ENCODE peak calls at places on chromosomes 13 and 19, in six cellular contexts. One of them, this sample, is unnamed.

GRCh38 chr13:25686831-25687495 is 315.2 kb downstream of the ATP8A2 start:
- DNase-seq in KBM-7: no peak
- DNase-seq in left kidney: peak; percentile 45
- DNase-seq in cerebellar cortex: no peak
- DNase-seq in DMS153: peak; percentile 99
- DNase-seq in stimulated activated CD4-positive, alpha-beta T cell treated with anti-CD3 and anti-CD28 coated beads, Interleukin-2, amount 100 ng/mL, for 48 hours: no peak
- DNase-seq in this sample: peak; percentile 80

GRCh38 chr19:47253467-47253881 is 2.9 kb upstream of the CCDC9 start:
- DNase-seq in KBM-7: no peak
- DNase-seq in left kidney: no peak
- DNase-seq in cerebellar cortex: peak; percentile 51
- DNase-seq in DMS153: no peak
- DNase-seq in stimulated activated CD4-positive, alpha-beta T cell treated with anti-CD3 and anti-CD28 coated beads, Interleukin-2, amount 100 ng/mL, for 48 hours: no peak
- DNase-seq in this sample: no peak

GRCh38 chr19:40416918-40417713 is 3.9 kb upstream of the PRX start:
- DNase-seq in KBM-7: peak; percentile 70
- DNase-seq in left kidney: peak; percentile 72
- DNase-seq in cerebellar cortex: peak; percentile 70
- DNase-seq in DMS153: no peak
- DNase-seq in stimulated activated CD4-positive, alpha-beta T cell treated with anti-CD3 and anti-CD28 coated beads, Interleukin-2, amount 100 ng/mL, for 48 hours: no peak
- DNase-seq in this sample: no peak

GRCh38 chr19:47247308-47247990 is 8.9 kb upstream of the CCDC9 start:
- DNase-seq in KBM-7: peak; percentile 89
- DNase-seq in left kidney: peak; percentile 90
- DNase-seq in cerebellar cortex: peak; percentile 71
- DNase-seq in DMS153: no peak
- DNase-seq in stimulated activated CD4-positive, alpha-beta T cell treated with anti-CD3 and anti-CD28 coated beads, Interleukin-2, amount 100 ng/mL, for 48 hours: peak; percentile 84
- DNase-seq in this sample: peak; percentile 42

GRCh38 chr19:31505596-31505910 is 156.3 kb upstream of the TSHZ3 start:
- DNase-seq in KBM-7: no peak
- DNase-seq in left kidney: no peak
- DNase-seq in cerebellar cortex: no peak
- DNase-seq in DMS153: no peak
- DNase-seq in stimulated activated CD4-positive, alpha-beta T cell treated with anti-CD3 and anti-CD28 coated beads, Interleukin-2, amount 100 ng/mL, for 48 hours: no peak
- DNase-seq in this sample: no peak

GRCh38 chr13:44050450-44051063 is 170.9 kb downstream of the LACC1 start:
- DNase-seq in KBM-7: peak; percentile 24
- DNase-seq in left kidney: peak; percentile 48
- DNase-seq in cerebellar cortex: peak; percentile 73
- DNase-seq in DMS153: no peak
- DNase-seq in stimulated activated CD4-positive, alpha-beta T cell treated with anti-CD3 and anti-CD28 coated beads, Interleukin-2, amount 100 ng/mL, for 48 hours: no peak
- DNase-seq in this sample: peak; percentile 5

GRCh38 chr13:113045214-113046007 is 60.2 kb upstream of the F7 start:
- DNase-seq in KBM-7: no peak
- DNase-seq in left kidney: no peak
- DNase-seq in cerebellar cortex: peak; percentile 60
- DNase-seq in DMS153: no peak
- DNase-seq in stimulated activated CD4-positive, alpha-beta T cell treated with anti-CD3 and anti-CD28 coated beads, Interleukin-2, amount 100 ng/mL, for 48 hours: no peak
- DNase-seq in this sample: no peak

GRCh38 chr13:40438999-40439797 is 227.2 kb downstream of the FOXO1 start:
- DNase-seq in KBM-7: no peak
- DNase-seq in left kidney: no peak
- DNase-seq in cerebellar cortex: no peak
- DNase-seq in DMS153: no peak
- DNase-seq in stimulated activated CD4-positive, alpha-beta T cell treated with anti-CD3 and anti-CD28 coated beads, Interleukin-2, amount 100 ng/mL, for 48 hours: no peak
- DNase-seq in this sample: no peak

GRCh38 chr19:57888494-57889231 is at the start of gene ZNF814:
- DNase-seq in KBM-7: no peak
- DNase-seq in left kidney: peak; percentile 97
- DNase-seq in cerebellar cortex: peak; percentile 95
- DNase-seq in DMS153: no peak
- DNase-seq in stimulated activated CD4-positive, alpha-beta T cell treated with anti-CD3 and anti-CD28 coated beads, Interleukin-2, amount 100 ng/mL, for 48 hours: peak; percentile 77
- DNase-seq in this sample: peak; percentile 0

GRCh38 chr13:46521486-46521885 is 31.5 kb upstream of the LRCH1 start:
- DNase-seq in KBM-7: no peak
- DNase-seq in left kidney: no peak
- DNase-seq in cerebellar cortex: no peak
- DNase-seq in DMS153: no peak
- DNase-seq in stimulated activated CD4-positive, alpha-beta T cell treated with anti-CD3 and anti-CD28 coated beads, Interleukin-2, amount 100 ng/mL, for 48 hours: no peak
- DNase-seq in this sample: no peak

GRCh38 chr19:33052352-33052972 is 12.2 kb downstream of the RHPN2 start:
- DNase-seq in KBM-7: peak; percentile 30
- DNase-seq in left kidney: no peak
- DNase-seq in cerebellar cortex: no peak
- DNase-seq in DMS153: peak; percentile 64
- DNase-seq in stimulated activated CD4-positive, alpha-beta T cell treated with anti-CD3 and anti-CD28 coated beads, Interleukin-2, amount 100 ng/mL, for 48 hours: no peak
- DNase-seq in this sample: peak; percentile 57

GRCh38 chr19:35830986-35831385 is 18.3 kb upstream of the PRODH2 start:
- DNase-seq in KBM-7: no peak
- DNase-seq in left kidney: no peak
- DNase-seq in cerebellar cortex: no peak
- DNase-seq in DMS153: no peak
- DNase-seq in stimulated activated CD4-positive, alpha-beta T cell treated with anti-CD3 and anti-CD28 coated beads, Interleukin-2, amount 100 ng/mL, for 48 hours: no peak
- DNase-seq in this sample: no peak

GRCh38 chr13:21435710-21436151 is 23.4 kb downstream of the ZDHHC20 start:
- DNase-seq in KBM-7: peak; percentile 46
- DNase-seq in left kidney: no peak
- DNase-seq in cerebellar cortex: no peak
- DNase-seq in DMS153: no peak
- DNase-seq in stimulated activated CD4-positive, alpha-beta T cell treated with anti-CD3 and anti-CD28 coated beads, Interleukin-2, amount 100 ng/mL, for 48 hours: peak; percentile 10
- DNase-seq in this sample: no peak

GRCh38 chr19:4035582-4035981 is 28.0 kb downstream of the PIAS4 start:
- DNase-seq in KBM-7: no peak
- DNase-seq in left kidney: no peak
- DNase-seq in cerebellar cortex: no peak
- DNase-seq in DMS153: no peak
- DNase-seq in stimulated activated CD4-positive, alpha-beta T cell treated with anti-CD3 and anti-CD28 coated beads, Interleukin-2, amount 100 ng/mL, for 48 hours: no peak
- DNase-seq in this sample: no peak

GRCh38 chr19:29630661-29631060 is 24.6 kb downstream of the POP4 start:
- DNase-seq in KBM-7: no peak
- DNase-seq in left kidney: peak; percentile 54
- DNase-seq in cerebellar cortex: no peak
- DNase-seq in DMS153: no peak
- DNase-seq in stimulated activated CD4-positive, alpha-beta T cell treated with anti-CD3 and anti-CD28 coated beads, Interleukin-2, amount 100 ng/mL, for 48 hours: no peak
- DNase-seq in this sample: no peak

GRCh38 chr19:51016798-51017683 is 2.5 kb downstream of the KLK10 start:
- DNase-seq in KBM-7: peak; percentile 70
- DNase-seq in left kidney: peak; percentile 89
- DNase-seq in cerebellar cortex: peak; percentile 70
- DNase-seq in DMS153: peak; percentile 54
- DNase-seq in stimulated activated CD4-positive, alpha-beta T cell treated with anti-CD3 and anti-CD28 coated beads, Interleukin-2, amount 100 ng/mL, for 48 hours: peak; percentile 48
- DNase-seq in this sample: no peak

GRCh38 chr13:107450931-107451330 is 764.4 kb downstream of the LIG4 start:
- DNase-seq in KBM-7: peak; percentile 72
- DNase-seq in left kidney: peak; percentile 27
- DNase-seq in cerebellar cortex: no peak
- DNase-seq in DMS153: no peak
- DNase-seq in stimulated activated CD4-positive, alpha-beta T cell treated with anti-CD3 and anti-CD28 coated beads, Interleukin-2, amount 100 ng/mL, for 48 hours: no peak
- DNase-seq in this sample: no peak

GRCh38 chr19:10760268-10760944 is 42.5 kb downstream of the DNM2 start:
- DNase-seq in KBM-7: peak; percentile 58
- DNase-seq in left kidney: peak; percentile 62
- DNase-seq in cerebellar cortex: peak; percentile 79
- DNase-seq in DMS153: no peak
- DNase-seq in stimulated activated CD4-positive, alpha-beta T cell treated with anti-CD3 and anti-CD28 coated beads, Interleukin-2, amount 100 ng/mL, for 48 hours: peak; percentile 15
- DNase-seq in this sample: peak; percentile 28

GRCh38 chr19:16234552-16235445 is 37.1 kb downstream of the AP1M1 start:
- DNase-seq in KBM-7: no peak
- DNase-seq in left kidney: no peak
- DNase-seq in cerebellar cortex: no peak
- DNase-seq in DMS153: no peak
- DNase-seq in stimulated activated CD4-positive, alpha-beta T cell treated with anti-CD3 and anti-CD28 coated beads, Interleukin-2, amount 100 ng/mL, for 48 hours: no peak
- DNase-seq in this sample: no peak

GRCh38 chr13:42548731-42549554 is 25.0 kb upstream of the TNFSF11 start:
- DNase-seq in KBM-7: peak; percentile 57
- DNase-seq in left kidney: peak; percentile 83
- DNase-seq in cerebellar cortex: no peak
- DNase-seq in DMS153: no peak
- DNase-seq in stimulated activated CD4-positive, alpha-beta T cell treated with anti-CD3 and anti-CD28 coated beads, Interleukin-2, amount 100 ng/mL, for 48 hours: no peak
- DNase-seq in this sample: no peak

GRCh38 chr13:79282976-79283375 is 123.1 kb downstream of the RBM26 start:
- DNase-seq in KBM-7: peak; percentile 31
- DNase-seq in left kidney: no peak
- DNase-seq in cerebellar cortex: no peak
- DNase-seq in DMS153: no peak
- DNase-seq in stimulated activated CD4-positive, alpha-beta T cell treated with anti-CD3 and anti-CD28 coated beads, Interleukin-2, amount 100 ng/mL, for 48 hours: no peak
- DNase-seq in this sample: no peak

GRCh38 chr19:1839658-1840540 is 8.4 kb downstream of the REXO1 start:
- DNase-seq in KBM-7: peak; percentile 45
- DNase-seq in left kidney: no peak
- DNase-seq in cerebellar cortex: no peak
- DNase-seq in DMS153: no peak
- DNase-seq in stimulated activated CD4-positive, alpha-beta T cell treated with anti-CD3 and anti-CD28 coated beads, Interleukin-2, amount 100 ng/mL, for 48 hours: no peak
- DNase-seq in this sample: no peak

GRCh38 chr13:36965767-36966166 is 33.4 kb downstream of the ALG5 start:
- DNase-seq in KBM-7: no peak
- DNase-seq in left kidney: no peak
- DNase-seq in cerebellar cortex: no peak
- DNase-seq in DMS153: no peak
- DNase-seq in stimulated activated CD4-positive, alpha-beta T cell treated with anti-CD3 and anti-CD28 coated beads, Interleukin-2, amount 100 ng/mL, for 48 hours: no peak
- DNase-seq in this sample: no peak

GRCh38 chr13:34349091-34349722 is 531.3 kb downstream of the RFC3 start:
- DNase-seq in KBM-7: no peak
- DNase-seq in left kidney: no peak
- DNase-seq in cerebellar cortex: no peak
- DNase-seq in DMS153: no peak
- DNase-seq in stimulated activated CD4-positive, alpha-beta T cell treated with anti-CD3 and anti-CD28 coated beads, Interleukin-2, amount 100 ng/mL, for 48 hours: no peak
- DNase-seq in this sample: no peak

GRCh38 chr19:6271721-6272410 is 7.9 kb downstream of the MLLT1 start:
- DNase-seq in KBM-7: no peak
- DNase-seq in left kidney: peak; percentile 84
- DNase-seq in cerebellar cortex: peak; percentile 85
- DNase-seq in DMS153: no peak
- DNase-seq in stimulated activated CD4-positive, alpha-beta T cell treated with anti-CD3 and anti-CD28 coated beads, Interleukin-2, amount 100 ng/mL, for 48 hours: no peak
- DNase-seq in this sample: no peak

GRCh38 chr19:28242317-28242927 is 970.5 kb downstream of the UQCRFS1 start:
- DNase-seq in KBM-7: peak; percentile 62
- DNase-seq in left kidney: peak; percentile 55
- DNase-seq in cerebellar cortex: peak; percentile 49
- DNase-seq in DMS153: peak; percentile 23
- DNase-seq in stimulated activated CD4-positive, alpha-beta T cell treated with anti-CD3 and anti-CD28 coated beads, Interleukin-2, amount 100 ng/mL, for 48 hours: peak; percentile 9
- DNase-seq in this sample: peak; percentile 71

GRCh38 chr13:109986851-109987250 is 200.5 kb upstream of the IRS2 start:
- DNase-seq in KBM-7: no peak
- DNase-seq in left kidney: no peak
- DNase-seq in cerebellar cortex: no peak
- DNase-seq in DMS153: no peak
- DNase-seq in stimulated activated CD4-positive, alpha-beta T cell treated with anti-CD3 and anti-CD28 coated beads, Interleukin-2, amount 100 ng/mL, for 48 hours: no peak
- DNase-seq in this sample: no peak

GRCh38 chr19:36032251-36033104 is at the start of gene CLIP3:
- DNase-seq in KBM-7: no peak
- DNase-seq in left kidney: peak; percentile 91
- DNase-seq in cerebellar cortex: peak; percentile 79
- DNase-seq in DMS153: peak; percentile 37
- DNase-seq in stimulated activated CD4-positive, alpha-beta T cell treated with anti-CD3 and anti-CD28 coated beads, Interleukin-2, amount 100 ng/mL, for 48 hours: no peak
- DNase-seq in this sample: peak; percentile 94

GRCh38 chr19:6739884-6740588 is 556 bp downstream of the TRIP10 start:
- DNase-seq in KBM-7: peak; percentile 41
- DNase-seq in left kidney: peak; percentile 64
- DNase-seq in cerebellar cortex: no peak
- DNase-seq in DMS153: no peak
- DNase-seq in stimulated activated CD4-positive, alpha-beta T cell treated with anti-CD3 and anti-CD28 coated beads, Interleukin-2, amount 100 ng/mL, for 48 hours: no peak
- DNase-seq in this sample: no peak

GRCh38 chr19:3944018-3944721 is 11.3 kb downstream of the NMRK2 start:
- DNase-seq in KBM-7: peak; percentile 61
- DNase-seq in left kidney: no peak
- DNase-seq in cerebellar cortex: no peak
- DNase-seq in DMS153: no peak
- DNase-seq in stimulated activated CD4-positive, alpha-beta T cell treated with anti-CD3 and anti-CD28 coated beads, Interleukin-2, amount 100 ng/mL, for 48 hours: no peak
- DNase-seq in this sample: no peak

GRCh38 chr13:79070343-79070974 is 335.6 kb downstream of the RBM26 start:
- DNase-seq in KBM-7: no peak
- DNase-seq in left kidney: no peak
- DNase-seq in cerebellar cortex: no peak
- DNase-seq in DMS153: no peak
- DNase-seq in stimulated activated CD4-positive, alpha-beta T cell treated with anti-CD3 and anti-CD28 coated beads, Interleukin-2, amount 100 ng/mL, for 48 hours: no peak
- DNase-seq in this sample: no peak

GRCh38 chr13:31111136-31111535 is 50.6 kb downstream of the HSPH1 start:
- DNase-seq in KBM-7: no peak
- DNase-seq in left kidney: no peak
- DNase-seq in cerebellar cortex: no peak
- DNase-seq in DMS153: no peak
- DNase-seq in stimulated activated CD4-positive, alpha-beta T cell treated with anti-CD3 and anti-CD28 coated beads, Interleukin-2, amount 100 ng/mL, for 48 hours: no peak
- DNase-seq in this sample: no peak

GRCh38 chr13:73299787-73300186 is 241.0 kb downstream of the KLF5 start:
- DNase-seq in KBM-7: no peak
- DNase-seq in left kidney: no peak
- DNase-seq in cerebellar cortex: no peak
- DNase-seq in DMS153: no peak
- DNase-seq in stimulated activated CD4-positive, alpha-beta T cell treated with anti-CD3 and anti-CD28 coated beads, Interleukin-2, amount 100 ng/mL, for 48 hours: no peak
- DNase-seq in this sample: no peak

GRCh38 chr19:10408511-10409291 is 5.4 kb upstream of the CDC37 start:
- DNase-seq in KBM-7: peak; percentile 74
- DNase-seq in left kidney: no peak
- DNase-seq in cerebellar cortex: peak; percentile 65
- DNase-seq in DMS153: no peak
- DNase-seq in stimulated activated CD4-positive, alpha-beta T cell treated with anti-CD3 and anti-CD28 coated beads, Interleukin-2, amount 100 ng/mL, for 48 hours: peak; percentile 54
- DNase-seq in this sample: no peak

GRCh38 chr19:604355-604754 is 14.7 kb downstream of the HCN2 start:
- DNase-seq in KBM-7: no peak
- DNase-seq in left kidney: no peak
- DNase-seq in cerebellar cortex: no peak
- DNase-seq in DMS153: no peak
- DNase-seq in stimulated activated CD4-positive, alpha-beta T cell treated with anti-CD3 and anti-CD28 coated beads, Interleukin-2, amount 100 ng/mL, for 48 hours: peak; percentile 37
- DNase-seq in this sample: no peak

This sample was measured in NCI-H345.